ENCODE peak calls at places on chromosome 9, in four cellular contexts. F is K562, Y is GM12878, N is HepG2. S is an unnamed sample.

GRCh38 chr9:101791938-101792337 is 53.5 kb upstream of the GRIN3A start:
- DNase-seq in Y (no peak), N (peak; percentile 31), F (peak; percentile 47), S (peak; percentile 41)

GRCh38 chr9:8095531-8096223 is 296.1 kb upstream of the DMAC1 start:
- DNase-seq in N (no peak), Y (no peak), F (no peak), S (no peak)

GRCh38 chr9:76441551-76442322 is 17.2 kb upstream of the GCNT1 start:
- DNase-seq in N (no peak), Y (peak; percentile 72), F (no peak), S (no peak)

GRCh38 chr9:124333180-124333579 is 75.4 kb downstream of the NEK6 start:
- DNase-seq in N (no peak), Y (no peak), F (no peak), S (no peak)

GRCh38 chr9:92713528-92713927 is 43.6 kb upstream of the IPPK start:
- DNase-seq in F (no peak), N (no peak), Y (no peak), S (no peak)

GRCh38 chr9:86242012-86242411 is 17.4 kb downstream of the C9orf153 start:
- DNase-seq in N (no peak), F (no peak), Y (no peak), S (no peak)

GRCh38 chr9:90871327-90871935 is 69.8 kb downstream of the SYK start:
- DNase-seq in Y (no peak), N (no peak), F (no peak), S (no peak)

GRCh38 chr9:75870450-75870849 is 20.0 kb upstream of the PCSK5 start:
- DNase-seq in F (no peak), Y (no peak), N (no peak), S (no peak)

GRCh38 chr9:113649054-113649453 is 185.5 kb downstream of the RGS3 start:
- DNase-seq in Y (no peak), N (no peak), F (no peak), S (no peak)

GRCh38 chr9:77158772-77159513 is 18.4 kb upstream of the VPS13A start:
- DNase-seq in F (no peak), N (no peak), Y (no peak), S (no peak)

DNA sequence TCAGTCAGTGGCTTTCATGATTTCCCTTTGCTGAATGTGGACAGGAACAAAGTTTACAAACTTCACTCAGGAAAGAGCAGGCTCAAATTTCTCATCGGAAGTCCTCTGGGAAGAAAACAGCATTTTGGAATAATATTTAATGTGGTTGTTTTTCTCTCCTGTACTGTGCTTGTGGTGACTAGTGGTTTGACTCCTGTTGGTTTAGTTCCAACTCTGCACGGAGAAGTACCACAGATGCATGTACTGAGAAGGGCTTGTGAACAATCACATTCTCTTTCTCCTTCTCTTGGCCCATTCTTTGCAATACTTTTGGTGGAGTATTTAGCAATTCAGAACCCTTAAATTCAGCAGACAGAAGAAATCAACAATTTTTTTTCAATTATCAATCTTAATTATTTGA is 13.3 kb downstream of the MPDZ start:
- DNase-seq in N (no peak), F (no peak), Y (no peak), S (no peak)
- TF ChIP-seq TARDBP in N (no peak), F (no peak), Y (no peak), S (no peak)

DNA sequence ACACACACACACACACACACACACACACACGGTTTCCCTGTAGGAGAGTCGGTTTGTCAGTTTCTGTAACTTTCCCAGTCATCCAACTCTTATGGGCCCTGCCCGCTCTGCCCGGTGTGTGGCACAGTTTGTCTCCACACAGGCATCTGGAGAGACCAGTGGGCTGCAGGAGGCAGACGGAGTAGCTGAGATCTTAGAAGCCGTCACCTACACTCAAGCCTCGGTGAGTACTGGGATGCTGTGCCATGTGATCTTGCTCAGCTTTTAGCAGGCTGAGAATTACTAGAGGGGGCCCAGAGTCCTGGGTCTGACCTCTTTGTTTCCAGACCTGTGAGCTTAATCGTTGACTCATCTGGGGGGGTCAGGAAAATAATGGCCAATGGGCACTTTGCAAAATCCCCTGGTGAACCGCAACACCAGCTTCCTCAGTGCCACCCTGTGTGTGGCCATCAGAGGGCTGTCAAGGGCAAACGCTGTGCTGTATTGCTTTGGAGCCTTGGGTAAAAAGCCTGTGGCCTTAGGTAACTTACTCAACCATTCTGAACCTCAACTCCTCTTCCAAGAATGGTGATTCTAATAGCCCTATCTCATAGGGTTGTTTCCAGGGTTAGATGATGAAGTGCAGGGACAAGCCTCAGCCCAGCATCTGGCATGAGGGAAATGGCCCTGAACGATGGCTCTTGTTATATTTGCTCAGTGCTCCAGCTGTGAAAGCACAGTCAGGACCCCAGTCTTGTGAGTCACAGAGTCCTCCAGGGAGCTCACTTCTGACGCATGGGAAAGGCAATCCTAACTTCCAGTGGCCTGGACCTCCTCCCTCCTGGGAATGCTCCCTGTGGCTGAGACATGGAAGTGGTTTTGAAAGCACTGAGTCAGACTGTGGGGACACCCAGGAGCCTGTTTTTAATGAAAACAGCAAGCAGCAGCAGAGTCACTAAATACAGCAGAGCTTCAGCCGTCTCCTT is 45.6 kb downstream of the COL15A1 start:
- DNase-seq in Y (peak; percentile 8), F (no peak), N (peak; percentile 18), S (no peak)
- TF ChIP-seq FOXM1 in Y (no peak), F (no peak), N (no peak), S (no peak)

GRCh38 chr9:69444021-69444420 is 119.0 kb downstream of the ENTREP1 start:
- DNase-seq in Y (no peak), N (no peak), F (no peak), S (no peak)
- TF ChIP-seq TARDBP in Y (no peak), N (no peak), F (no peak), S (no peak)

GRCh38 chr9:3773661-3774060 is 247.9 kb upstream of the RFX3 start:
- DNase-seq in Y (no peak), N (no peak), F (no peak), S (no peak)

GRCh38 chr9:3777137-3777536 is 251.3 kb upstream of the RFX3 start:
- DNase-seq in F (no peak), Y (no peak), N (peak; percentile 47), S (no peak)

GRCh38 chr9:3775968-3776367 is 250.2 kb upstream of the RFX3 start:
- DNase-seq in Y (no peak), F (no peak), N (no peak), S (no peak)
- TF ChIP-seq FOXM1 in Y (no peak), F (no peak), N (no peak), S (no peak)

DNA sequence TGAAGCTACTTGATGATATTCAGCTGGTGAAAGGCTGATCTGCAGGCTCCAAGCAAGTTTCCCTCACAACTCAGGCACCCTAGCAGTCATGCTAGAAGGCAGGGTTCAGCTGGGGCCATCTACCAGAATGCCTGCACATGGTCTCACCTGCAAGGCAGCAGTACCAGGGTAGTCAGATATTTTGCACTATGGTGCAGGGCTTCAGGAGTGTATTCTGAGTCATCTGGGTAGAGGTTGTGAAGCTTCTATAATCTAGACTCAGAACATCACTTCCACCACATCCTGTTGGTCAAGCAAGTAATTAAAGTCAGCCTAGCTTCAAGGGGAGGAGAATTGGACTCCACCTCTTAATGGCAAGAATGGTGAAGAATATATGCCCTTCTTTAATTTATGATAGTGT is 159.7 kb upstream of the SLC28A3 start:
- DNase-seq in F (no peak), N (no peak), Y (peak; percentile 23), S (no peak)
- TF ChIP-seq TARDBP in F (no peak), N (no peak), Y (no peak), S (no peak)

GRCh38 chr9:692636-693459 is 148.6 kb upstream of the DMRT1 start:
- DNase-seq in F (no peak), N (peak; percentile 49), Y (no peak), S (no peak)
- TF ChIP-seq FOXM1 in F (no peak), N (no peak), Y (no peak), S (no peak)

GRCh38 chr9:99255651-99256050 is 33.6 kb downstream of the SEC61B start:
- DNase-seq in F (no peak), Y (no peak), N (no peak), S (no peak)

GRCh38 chr9:99253772-99254431 is 31.8 kb downstream of the SEC61B start:
- DNase-seq in N (no peak), F (peak; percentile 19), Y (peak; percentile 90), S (no peak)

GRCh38 chr9:99249619-99250018 is 27.5 kb downstream of the SEC61B start:
- DNase-seq in Y (no peak), F (no peak), N (no peak), S (no peak)

GRCh38 chr9:99251157-99251556 is 29.1 kb downstream of the SEC61B start:
- DNase-seq in Y (no peak), N (no peak), F (no peak), S (no peak)

GRCh38 chr9:99253134-99253533 is 31.1 kb downstream of the SEC61B start:
- DNase-seq in Y (peak; percentile 68), N (no peak), F (no peak), S (no peak)
- TF ChIP-seq TARDBP in Y (no peak), N (no peak), F (no peak), S (no peak)

GRCh38 chr9:107540167-107540566 is 50.6 kb upstream of the KLF4 start:
- DNase-seq in Y (no peak), F (no peak), N (no peak), S (no peak)
- TF ChIP-seq FOXM1 in Y (no peak), F (no peak), N (no peak), S (no peak)

DNA sequence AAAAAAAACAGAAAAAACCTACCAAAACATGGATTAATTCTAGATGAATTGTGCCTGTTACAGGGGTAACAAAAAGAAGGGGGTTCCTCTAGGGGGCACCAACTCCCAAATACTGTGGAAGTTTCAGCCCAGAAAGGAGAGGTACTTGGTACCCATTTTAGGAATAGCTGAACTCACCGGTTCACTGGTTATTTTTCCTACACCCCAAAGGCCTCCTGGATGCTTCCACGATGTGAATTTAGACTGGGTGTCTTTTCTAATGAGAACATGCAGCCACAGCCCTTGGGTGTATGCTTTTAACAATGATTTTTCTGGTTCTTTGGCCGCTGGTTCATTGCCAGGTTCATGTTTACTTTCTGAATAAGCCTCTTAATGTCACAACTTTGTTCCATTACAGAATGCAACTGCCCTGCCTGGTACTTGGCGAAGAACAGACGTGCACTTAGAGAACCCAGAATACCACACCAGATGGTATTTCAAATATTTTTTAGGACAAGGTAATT is 46.7 kb downstream of the GARNL3 start:
- DNase-seq in Y (no peak), F (peak; percentile 44), N (peak; percentile 30), S (no peak)
- TF ChIP-seq TARDBP in Y (no peak), F (no peak), N (no peak), S (no peak)

GRCh38 chr9:131621551-131622321 is 76.4 kb downstream of the PRRT1B start:
- DNase-seq in F (no peak), Y (peak; percentile 73), N (no peak), S (no peak)
- TF ChIP-seq FOXM1 in F (no peak), Y (peak; percentile 67), N (no peak), S (no peak)

S was measured in HEK293T.